ENCODE peak calls at places on chromosome 17, in seven cellular contexts. W is Daoy, O is ELF-1, Q is ascending aorta, B is cardiac septum, Z is adipocyte, J is GM19239. K is an unnamed sample.
A peak's percentile ranks its signal among the peaks of the same experiment; 100 is the strongest.

GRCh38 chr17:9922012-9922848 is 17.2 kb upstream of the RCVRN start:
- DNase-seq in W (no peak), O (no peak), Q (no peak), B (no peak), Z (no peak), J (no peak), K (no peak)

GRCh38 chr17:50916026-50916707 is 50.0 kb upstream of the TOB1 start:
- DNase-seq in W (no peak), O (no peak), Q (no peak), B (no peak), Z (no peak), J (no peak), K (no peak)

GRCh38 chr17:80260791-80261158 is at the start of gene RNF213:
- DNase-seq in W (peak; percentile 41), O (no peak), Q (peak; percentile 73), B (peak; percentile 88), Z (peak; percentile 75), J (peak; percentile 68), K (peak; percentile 70)

GRCh38 chr17:28744104-28744801 is 442 bp downstream of the TRAF4 start:
- DNase-seq in W (peak; percentile 63), O (peak; percentile 94), Q (no peak), B (no peak), Z (peak; percentile 64), J (peak; percentile 36), K (peak; percentile 54)

GRCh38 chr17:43034623-43035293 is 9.7 kb downstream of the RND2 start:
- DNase-seq in W (no peak), O (peak; percentile 56), Q (no peak), B (no peak), Z (no peak), J (no peak), K (no peak)

GRCh38 chr17:51251010-51251409 is 8.8 kb downstream of the MBTD1 start:
- DNase-seq in W (no peak), O (no peak), Q (no peak), B (no peak), Z (peak; percentile 11), J (no peak), K (no peak)

GRCh38 chr17:68302666-68303065 is 11.4 kb downstream of the ARSG start:
- DNase-seq in W (no peak), O (no peak), Q (no peak), B (no peak), Z (no peak), J (no peak), K (no peak)

GRCh38 chr17:7259555-7259889 is 2.8 kb downstream of the CLDN7 start:
- DNase-seq in W (no peak), O (no peak), Q (no peak), B (no peak), Z (no peak), J (no peak), K (no peak)

GRCh38 chr17:1628856-1629646 is 417 bp upstream of the SLC43A2 start:
- DNase-seq in W (peak; percentile 98), O (peak; percentile 99), Q (peak; percentile 96), B (peak; percentile 97), Z (peak; percentile 96), J (peak; percentile 96), K (peak; percentile 91)

GRCh38 chr17:19470529-19471261 is 59.7 kb downstream of the RNF112 start:
- DNase-seq in W (peak; percentile 22), O (peak; percentile 84), Q (peak; percentile 80), B (peak; percentile 77), Z (peak; percentile 51), J (no peak), K (peak; percentile 69)

GRCh38 chr17:21001813-21002221 is 41.0 kb downstream of the USP22 start:
- DNase-seq in W (no peak), O (no peak), Q (no peak), B (no peak), Z (no peak), J (no peak), K (peak; percentile 30)

GRCh38 chr17:17028059-17028877 is 14.0 kb upstream of the MPRIP start:
- DNase-seq in W (peak; percentile 98), O (peak; percentile 97), Q (peak; percentile 72), B (no peak), Z (peak; percentile 75), J (no peak), K (peak; percentile 37)

GRCh38 chr17:39755550-39756375 is 18.0 kb downstream of the GRB7 start:
- DNase-seq in W (no peak), O (no peak), Q (no peak), B (peak; percentile 49), Z (peak; percentile 15), J (no peak), K (no peak)

GRCh38 chr17:32626371-32626770 is 139.6 kb downstream of the CDK5R1 start:
- DNase-seq in W (no peak), O (no peak), Q (no peak), B (no peak), Z (no peak), J (no peak), K (no peak)

GRCh38 chr17:74282587-74283370 is 8.7 kb downstream of the DNAI2 start:
- DNase-seq in W (peak; percentile 94), O (no peak), Q (no peak), B (no peak), Z (no peak), J (no peak), K (no peak)

GRCh38 chr17:41439375-41439774 is 1.4 kb downstream of the KRT38 start:
- DNase-seq in W (no peak), O (no peak), Q (no peak), B (no peak), Z (peak; percentile 78), J (no peak), K (no peak)

GRCh38 chr17:61487668-61488595 is 35.7 kb downstream of the TBX4 start:
- DNase-seq in W (no peak), O (no peak), Q (peak; percentile 45), B (no peak), Z (no peak), J (no peak), K (no peak)

GRCh38 chr17:69093279-69093789 is 32.6 kb upstream of the ABCA9 start:
- DNase-seq in W (no peak), O (no peak), Q (no peak), B (no peak), Z (no peak), J (no peak), K (no peak)

GRCh38 chr17:45279898-45280297 is 18.0 kb upstream of the SPATA32 start:
- DNase-seq in W (no peak), O (no peak), Q (no peak), B (no peak), Z (no peak), J (no peak), K (no peak)

GRCh38 chr17:27540300-27541105 is 84.3 kb downstream of the KSR1 start:
- DNase-seq in W (peak; percentile 98), O (no peak), Q (peak; percentile 91), B (peak; percentile 89), Z (peak; percentile 99), J (no peak), K (peak; percentile 97)

GRCh38 chr17:53844476-53845107 is 21.9 kb downstream of the KIF2B start:
- DNase-seq in W (no peak), O (no peak), Q (no peak), B (no peak), Z (no peak), J (no peak), K (no peak)

GRCh38 chr17:74759941-74760340 is 11.5 kb downstream of the NHERF1 start:
- DNase-seq in W (no peak), O (peak; percentile 92), Q (no peak), B (no peak), Z (no peak), J (no peak), K (no peak)

GRCh38 chr17:65254166-65254565 is 117.0 kb downstream of the RGS9 start:
- DNase-seq in W (no peak), O (no peak), Q (no peak), B (no peak), Z (peak; percentile 13), J (no peak), K (no peak)

GRCh38 chr17:49946208-49946607 is 22.8 kb upstream of the DLX4 start:
- DNase-seq in W (no peak), O (no peak), Q (no peak), B (no peak), Z (no peak), J (no peak), K (no peak)

GRCh38 chr17:70622382-70623260 is 453.3 kb downstream of the KCNJ2 start:
- DNase-seq in W (peak; percentile 39), O (peak; percentile 62), Q (no peak), B (no peak), Z (peak; percentile 19), J (no peak), K (no peak)